ENCODE peak calls at places on chromosomes 1 and 21, in six cellular contexts. One of them, this sample, is unnamed. For H3K4me1, the result is how much of the 10 kb centered on the place peaks cover.

GRCh38 chr21:32088471-32088870 is 190.4 kb downstream of the MIS18A start:
- DNase-seq in hepatocyte: no peak
- DNase-seq in NT2/D1: no peak
- DNase-seq in vagina: no peak
- DNase-seq in cardiac muscle cell: no peak
- DNase-seq in adipocyte: no peak
- DNase-seq in this sample: no peak

GRCh38 chr1:245604979-245605378 is 450.2 kb downstream of the KIF26B start:
- DNase-seq in NT2/D1: no peak
- DNase-seq in hepatocyte: no peak
- DNase-seq in adipocyte: no peak
- DNase-seq in vagina: no peak
- DNase-seq in cardiac muscle cell: peak
- DNase-seq in this sample: no peak

GRCh38 chr21:44375281-44375651 is 21.8 kb downstream of the TRPM2 start:
- DNase-seq in adipocyte: no peak
- DNase-seq in NT2/D1: no peak
- DNase-seq in hepatocyte: no peak
- DNase-seq in cardiac muscle cell: no peak
- DNase-seq in vagina: no peak
- DNase-seq in this sample: no peak

GRCh38 chr1:50651476-50652263 is 228.4 kb upstream of the DMRTA2 start:
- DNase-seq in NT2/D1: no peak
- DNase-seq in hepatocyte: no peak
- DNase-seq in adipocyte: no peak
- DNase-seq in vagina: no peak
- DNase-seq in cardiac muscle cell: no peak
- DNase-seq in this sample: no peak

GRCh38 chr1:51897699-51898031 is 19.1 kb upstream of the NRDC start:
- DNase-seq in NT2/D1: no peak
- DNase-seq in hepatocyte: no peak
- DNase-seq in cardiac muscle cell: peak
- DNase-seq in adipocyte: peak
- DNase-seq in vagina: no peak
- DNase-seq in this sample: no peak

GRCh38 chr1:2783435-2784397 is 17.8 kb downstream of the TTC34 start:
- DNase-seq in cardiac muscle cell: no peak
- DNase-seq in vagina: no peak
- DNase-seq in NT2/D1: no peak
- DNase-seq in hepatocyte: no peak
- DNase-seq in adipocyte: no peak
- DNase-seq in this sample: peak

GRCh38 chr1:26317612-26318337 is at the start of gene CD52:
- DNase-seq in hepatocyte: no peak
- DNase-seq in cardiac muscle cell: no peak
- DNase-seq in adipocyte: no peak
- DNase-seq in vagina: peak
- DNase-seq in NT2/D1: no peak
- DNase-seq in this sample: no peak

GRCh38 chr1:65233757-65234156 is 75.6 kb upstream of the DNAJC6 start:
- DNase-seq in hepatocyte: no peak
- DNase-seq in vagina: no peak
- DNase-seq in NT2/D1: no peak
- DNase-seq in cardiac muscle cell: no peak
- DNase-seq in adipocyte: no peak
- DNase-seq in this sample: no peak

GRCh38 chr1:48670234-48671020 is 106.3 kb downstream of the BEND5 start:
- DNase-seq in hepatocyte: no peak
- DNase-seq in adipocyte: no peak
- DNase-seq in NT2/D1: no peak
- DNase-seq in cardiac muscle cell: no peak
- DNase-seq in vagina: no peak
- DNase-seq in this sample: no peak

GRCh38 chr1:224213438-224214119 is 30.5 kb downstream of the DEGS1 start:
- DNase-seq in NT2/D1: peak
- DNase-seq in adipocyte: no peak
- DNase-seq in hepatocyte: peak
- DNase-seq in cardiac muscle cell: no peak
- DNase-seq in vagina: no peak
- DNase-seq in this sample: no peak

GRCh38 chr1:31412732-31413404 is at the start of gene SERINC2:
- DNase-seq in NT2/D1: peak
- DNase-seq in adipocyte: peak
- DNase-seq in cardiac muscle cell: no peak
- DNase-seq in hepatocyte: peak
- DNase-seq in vagina: no peak
- DNase-seq in this sample: peak

GRCh38 chr1:196861429-196861828 is 26.4 kb upstream of the CFHR4 start:
- DNase-seq in hepatocyte: no peak
- DNase-seq in NT2/D1: no peak
- DNase-seq in cardiac muscle cell: no peak
- DNase-seq in vagina: no peak
- DNase-seq in adipocyte: no peak
- DNase-seq in this sample: no peak

GRCh38 chr1:3491291-3492246 is 37.1 kb downstream of the ARHGEF16 start:
- DNase-seq in NT2/D1: no peak
- DNase-seq in vagina: no peak
- DNase-seq in hepatocyte: peak
- DNase-seq in adipocyte: peak
- DNase-seq in cardiac muscle cell: peak
- DNase-seq in this sample: peak

GRCh38 chr21:40950970-40951369 is 104.0 kb upstream of the DSCAM start:
- DNase-seq in adipocyte: no peak
- DNase-seq in cardiac muscle cell: no peak
- DNase-seq in hepatocyte: no peak
- DNase-seq in vagina: no peak
- DNase-seq in NT2/D1: no peak
- DNase-seq in this sample: no peak

GRCh38 chr1:89523597-89524368 is 846 bp upstream of the LRRC8B start:
- DNase-seq in adipocyte: no peak
- DNase-seq in vagina: no peak
- DNase-seq in hepatocyte: peak
- DNase-seq in NT2/D1: peak
- DNase-seq in cardiac muscle cell: peak
- DNase-seq in this sample: peak

GRCh38 chr1:185871627-185872150 is 137.5 kb downstream of the HMCN1 start:
- DNase-seq in cardiac muscle cell: no peak
- DNase-seq in hepatocyte: no peak
- DNase-seq in NT2/D1: no peak
- DNase-seq in vagina: no peak
- DNase-seq in adipocyte: no peak
- DNase-seq in this sample: no peak

GRCh38 chr1:241640867-241641542 is 836 bp upstream of the CHML start:
- DNase-seq in adipocyte: no peak
- DNase-seq in vagina: no peak
- DNase-seq in NT2/D1: no peak
- DNase-seq in cardiac muscle cell: no peak
- DNase-seq in hepatocyte: peak
- DNase-seq in this sample: no peak

GRCh38 chr1:210259496-210259895 is 26.9 kb downstream of the SERTAD4 start:
- DNase-seq in vagina: no peak
- DNase-seq in adipocyte: peak
- DNase-seq in cardiac muscle cell: peak
- DNase-seq in hepatocyte: no peak
- DNase-seq in NT2/D1: no peak
- DNase-seq in this sample: no peak

GRCh38 chr1:154170547-154171221 is 15.8 kb upstream of the NUP210L start:
- DNase-seq in hepatocyte: no peak
- DNase-seq in vagina: no peak
- DNase-seq in cardiac muscle cell: no peak
- DNase-seq in NT2/D1: no peak
- DNase-seq in adipocyte: no peak
- DNase-seq in this sample: no peak

GRCh38 chr1:154418062-154418897 is 13.1 kb downstream of the IL6R start:
- DNase-seq in NT2/D1: no peak
- DNase-seq in vagina: no peak
- DNase-seq in adipocyte: no peak
- DNase-seq in hepatocyte: peak
- DNase-seq in cardiac muscle cell: no peak
- DNase-seq in this sample: no peak

GRCh38 chr1:232191560-232191959 is 438.4 kb downstream of the SIPA1L2 start:
- DNase-seq in hepatocyte: no peak
- DNase-seq in adipocyte: no peak
- DNase-seq in vagina: peak
- DNase-seq in NT2/D1: no peak
- DNase-seq in cardiac muscle cell: no peak
- DNase-seq in this sample: no peak

GRCh38 chr1:183739640-183740385 is 65.1 kb upstream of the RGL1 start:
- DNase-seq in NT2/D1: no peak
- DNase-seq in cardiac muscle cell: no peak
- DNase-seq in adipocyte: no peak
- DNase-seq in vagina: no peak
- DNase-seq in hepatocyte: peak
- DNase-seq in this sample: no peak

GRCh38 chr1:239233626-239234025 is 152.7 kb upstream of the CHRM3 start:
- DNase-seq in adipocyte: no peak
- DNase-seq in hepatocyte: peak
- DNase-seq in cardiac muscle cell: no peak
- DNase-seq in vagina: no peak
- DNase-seq in NT2/D1: no peak
- DNase-seq in this sample: no peak

GRCh38 chr1:115323366-115324004 is 14.6 kb downstream of the NGF start:
- DNase-seq in vagina: no peak
- DNase-seq in adipocyte: peak
- DNase-seq in NT2/D1: no peak
- DNase-seq in cardiac muscle cell: no peak
- DNase-seq in hepatocyte: peak
- DNase-seq in this sample: no peak
- H3K4me1 ChIP-seq in vagina: under half
- H3K4me1 ChIP-seq in adipocyte: under half
- H3K4me1 ChIP-seq in NT2/D1: under half
- H3K4me1 ChIP-seq in cardiac muscle cell: under half
- H3K4me1 ChIP-seq in hepatocyte: under half
- H3K4me1 ChIP-seq in this sample: under half

GRCh38 chr1:5765997-5766913 is 226.0 kb downstream of the NPHP4 start:
- DNase-seq in NT2/D1: no peak
- DNase-seq in adipocyte: no peak
- DNase-seq in cardiac muscle cell: no peak
- DNase-seq in vagina: no peak
- DNase-seq in hepatocyte: no peak
- DNase-seq in this sample: peak
- H3K4me1 ChIP-seq in NT2/D1: under half
- H3K4me1 ChIP-seq in adipocyte: under half
- H3K4me1 ChIP-seq in cardiac muscle cell: under half
- H3K4me1 ChIP-seq in vagina: under half
- H3K4me1 ChIP-seq in hepatocyte: under half
- H3K4me1 ChIP-seq in this sample: under half

GRCh38 chr1:59992040-59992820 is 65.7 kb upstream of the CYP2J2 start:
- DNase-seq in hepatocyte: no peak
- DNase-seq in vagina: no peak
- DNase-seq in adipocyte: no peak
- DNase-seq in NT2/D1: no peak
- DNase-seq in cardiac muscle cell: no peak
- DNase-seq in this sample: no peak
- H3K4me1 ChIP-seq in hepatocyte: under half
- H3K4me1 ChIP-seq in vagina: under half
- H3K4me1 ChIP-seq in adipocyte: under half
- H3K4me1 ChIP-seq in NT2/D1: under half
- H3K4me1 ChIP-seq in cardiac muscle cell: under half
- H3K4me1 ChIP-seq in this sample: under half

GRCh38 chr1:226808501-226808900 is 61.9 kb upstream of the PSEN2 start:
- DNase-seq in vagina: no peak
- DNase-seq in cardiac muscle cell: no peak
- DNase-seq in hepatocyte: no peak
- DNase-seq in NT2/D1: no peak
- DNase-seq in adipocyte: no peak
- DNase-seq in this sample: no peak
- H3K4me1 ChIP-seq in vagina: under half
- H3K4me1 ChIP-seq in cardiac muscle cell: under half
- H3K4me1 ChIP-seq in hepatocyte: under half
- H3K4me1 ChIP-seq in NT2/D1: under half
- H3K4me1 ChIP-seq in adipocyte: under half
- H3K4me1 ChIP-seq in this sample: under half

DNA sequence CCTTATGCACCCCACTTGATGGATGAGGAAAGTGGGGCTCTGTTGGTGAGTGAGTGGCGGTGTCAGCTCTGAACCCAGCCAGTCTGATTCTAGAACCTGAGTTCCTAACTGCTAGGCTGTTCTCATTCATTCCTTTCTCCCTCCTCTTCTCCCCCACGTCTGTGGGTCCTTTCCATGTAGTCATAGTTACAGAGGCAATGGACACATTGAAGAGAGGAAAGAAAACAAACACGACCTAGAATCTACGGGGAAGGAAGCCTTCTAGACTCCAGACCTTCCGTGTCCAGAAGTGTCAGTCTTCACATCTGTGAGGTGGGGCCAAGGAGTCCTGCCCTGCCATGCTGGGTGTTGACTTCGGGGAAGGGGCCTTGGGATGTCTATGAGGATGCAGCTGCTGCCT is 115.8 kb upstream of the WNT4 start:
- DNase-seq in vagina: no peak
- DNase-seq in hepatocyte: no peak
- DNase-seq in adipocyte: no peak
- DNase-seq in cardiac muscle cell: no peak
- DNase-seq in NT2/D1: no peak
- DNase-seq in this sample: no peak
- H3K4me1 ChIP-seq in vagina: under half
- H3K4me1 ChIP-seq in hepatocyte: under half
- H3K4me1 ChIP-seq in adipocyte: under half
- H3K4me1 ChIP-seq in cardiac muscle cell: under half
- H3K4me1 ChIP-seq in NT2/D1: under half
- H3K4me1 ChIP-seq in this sample: under half

GRCh38 chr1:70188522-70188921 is 16.9 kb downstream of the LRRC40 start:
- DNase-seq in adipocyte: no peak
- DNase-seq in NT2/D1: no peak
- DNase-seq in cardiac muscle cell: no peak
- DNase-seq in vagina: no peak
- DNase-seq in hepatocyte: no peak
- DNase-seq in this sample: no peak
- H3K4me1 ChIP-seq in adipocyte: under half
- H3K4me1 ChIP-seq in NT2/D1: under half
- H3K4me1 ChIP-seq in cardiac muscle cell: under half
- H3K4me1 ChIP-seq in vagina: under half
- H3K4me1 ChIP-seq in hepatocyte: under half
- H3K4me1 ChIP-seq in this sample: under half

This sample was measured in right cardiac atrium.